ENCODE peak calls at places on chromosomes 12 and 14, in four cellular contexts. I, H, C and Y are unnamed samples. For H3K9me3, the result is how much of the 10 kb centered on the place peaks cover.

GRCh38 chr14:76917759-76918175 is 91.6 kb downstream of the LRRC74A start:
- DNase-seq in H (no peak), I (no peak), C (no peak), Y (no peak)

GRCh38 chr12:54364413-54364812 is at the start of gene GPR84:
- DNase-seq in C (no peak), H (no peak), I (no peak), Y (no peak)

GRCh38 chr12:14443531-14443930 is 78.0 kb downstream of the ATF7IP start:
- DNase-seq in H (no peak), I (no peak), C (no peak), Y (no peak)

GRCh38 chr14:71739273-71739990 is 192.8 kb upstream of the RGS6 start:
- DNase-seq in H (peak), I (no peak), C (no peak), Y (peak)

GRCh38 chr12:121379945-121380344 is 20.0 kb upstream of the RNF34 start:
- DNase-seq in I (no peak), C (no peak), H (no peak), Y (no peak)

GRCh38 chr12:52942056-52942913 is 6.6 kb upstream of the KRT18 start:
- DNase-seq in I (no peak), H (peak), C (no peak), Y (no peak)

GRCh38 chr14:30681752-30682355 is 59.7 kb downstream of the SCFD1 start:
- DNase-seq in I (no peak), C (no peak), H (no peak), Y (no peak)

GRCh38 chr12:21541773-21542172 is 15.7 kb downstream of the SPX start:
- DNase-seq in H (no peak), I (no peak), C (no peak), Y (no peak)

GRCh38 chr14:96081767-96082400 is 42.7 kb downstream of the C14orf132 start:
- DNase-seq in C (no peak), H (no peak), I (no peak), Y (no peak)

GRCh38 chr12:23752245-23752644 is 197.2 kb downstream of the SOX5 start:
- DNase-seq in H (no peak), I (no peak), C (no peak), Y (no peak)

GRCh38 chr12:107760207-107760816 is 625 bp downstream of the PRDM4 start:
- DNase-seq in H (peak), C (no peak), I (peak), Y (no peak)

GRCh38 chr12:54605138-54605970 is 16.9 kb upstream of the PPP1R1A start:
- DNase-seq in I (no peak), H (no peak), C (no peak), Y (no peak)

GRCh38 chr12:91732086-91732485 is 413.6 kb downstream of the BTG1 start:
- DNase-seq in I (no peak), C (no peak), H (no peak), Y (no peak)

GRCh38 chr14:69260979-69261605 is 1.1 kb downstream of the GALNT16 start:
- DNase-seq in I (peak), C (peak), H (peak), Y (no peak)

GRCh38 chr14:103930051-103930604 is 1.9 kb downstream of the TDRD9 start:
- DNase-seq in C (no peak), H (no peak), I (no peak), Y (no peak)

GRCh38 chr12:107903377-107904061 is 129.0 kb downstream of the ASCL4 start:
- DNase-seq in H (peak), I (peak), C (peak), Y (peak)

GRCh38 chr12:13727707-13728147 is 253.7 kb downstream of the GRIN2B start:
- DNase-seq in H (no peak), I (no peak), C (no peak), Y (no peak)

GRCh38 chr12:39476121-39476520 is 33.2 kb upstream of the KIF21A start:
- DNase-seq in H (no peak), I (no peak), C (no peak), Y (no peak)

GRCh38 chr14:54893151-54893760 is 9.4 kb downstream of the GCH1 start:
- DNase-seq in H (no peak), C (peak), I (no peak), Y (no peak)

GRCh38 chr14:60232185-60232584 is 16.8 kb upstream of the PPM1A start:
- DNase-seq in C (no peak), H (no peak), I (no peak), Y (no peak)

GRCh38 chr14:20632831-20633771 is 8.4 kb downstream of the OR6S1 start:
- DNase-seq in C (no peak), I (peak), H (peak), Y (no peak)

GRCh38 chr14:59537476-59537875 is 39.1 kb downstream of the CCDC175 start:
- DNase-seq in C (no peak), H (no peak), I (no peak), Y (no peak)

GRCh38 chr14:91997492-91997891 is 42.4 kb downstream of the TRIP11 start:
- DNase-seq in H (no peak), I (no peak), C (no peak), Y (no peak)

GRCh38 chr12:64943686-64944085 is 119.2 kb downstream of the TBC1D30 start:
- DNase-seq in C (no peak), H (no peak), I (no peak), Y (no peak)

GRCh38 chr14:73462078-73462715 is 3.9 kb upstream of the NUMB start:
- DNase-seq in I (no peak), H (peak), C (peak), Y (no peak)

GRCh38 chr12:50283924-50284236 is 560 bp upstream of the LIMA1 start:
- DNase-seq in H (no peak), I (no peak), C (no peak), Y (no peak)

GRCh38 chr14:68655021-68655811 is 137.7 kb downstream of the ZFP36L1 start:
- DNase-seq in I (no peak), H (no peak), C (no peak), Y (no peak)

GRCh38 chr14:89589400-89590128 is 172.5 kb upstream of the FOXN3 start:
- DNase-seq in I (no peak), C (no peak), H (no peak), Y (no peak)

GRCh38 chr14:89588016-89588415 is 171.0 kb upstream of the FOXN3 start:
- DNase-seq in I (no peak), C (no peak), H (no peak), Y (no peak)

GRCh38 chr14:89586258-89587127 is 169.5 kb upstream of the FOXN3 start:
- DNase-seq in C (no peak), H (no peak), I (no peak), Y (no peak)

GRCh38 chr14:89587128-89587420 is 170.0 kb upstream of the FOXN3 start:
- DNase-seq in C (no peak), I (no peak), H (no peak), Y (no peak)

DNA sequence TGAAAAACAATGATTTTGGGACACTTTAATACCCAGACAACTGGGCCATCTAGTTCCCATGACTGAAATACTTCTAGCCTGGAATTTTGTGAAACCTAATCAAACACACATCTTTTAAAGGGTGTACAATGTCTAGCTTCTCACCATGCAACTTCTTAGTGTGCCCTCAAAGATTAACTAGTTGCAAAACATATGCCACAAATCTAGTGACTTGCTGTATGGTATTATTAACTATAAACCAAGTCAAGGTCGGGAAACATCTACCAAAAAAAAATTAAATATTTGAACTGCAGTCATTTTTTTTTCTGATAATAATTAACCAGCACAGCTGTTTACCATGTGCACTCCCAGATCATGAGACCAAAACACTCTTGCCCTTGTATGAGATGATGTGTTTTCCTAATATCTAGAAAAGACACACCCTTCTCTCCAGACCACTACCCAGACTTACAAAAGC is 171.8 kb upstream of the FOXN3 start:
- DNase-seq in I (no peak), H (no peak), C (no peak), Y (no peak)
- H3K9me3 ChIP-seq in I (under half), H (under half), C (under half), Y (under half)

GRCh38 chr12:42498549-42499247 is 90.8 kb downstream of the PRICKLE1 start:
- DNase-seq in H (no peak), I (no peak), C (no peak), Y (no peak)
- H3K9me3 ChIP-seq in H (under half), I (under half), C (under half), Y (under half)

GRCh38 chr14:32021341-32021740 is 55.8 kb upstream of the ARHGAP5 start:
- DNase-seq in H (no peak), I (no peak), C (peak), Y (no peak)
- H3K9me3 ChIP-seq in H (under half), I (under half), C (under half), Y (under half)

GRCh38 chr14:81952917-81953316 is 419.3 kb upstream of the SEL1L start:
- DNase-seq in C (no peak), I (no peak), H (no peak), Y (no peak)

GRCh38 chr14:81953419-81953818 is 419.8 kb upstream of the SEL1L start:
- DNase-seq in H (no peak), C (peak), I (no peak), Y (no peak)

GRCh38 chr14:81955123-81955522 is 421.5 kb upstream of the SEL1L start:
- DNase-seq in H (no peak), C (no peak), I (no peak), Y (no peak)
- H3K9me3 ChIP-seq in H (under half), C (under half), I (under half), Y (under half)

GRCh38 chr14:82112210-82112839 is 578.7 kb upstream of the SEL1L start:
- DNase-seq in H (no peak), C (no peak), I (no peak), Y (no peak)
- H3K9me3 ChIP-seq in H (under half), C (under half), I (under half), Y (under half)

DNA sequence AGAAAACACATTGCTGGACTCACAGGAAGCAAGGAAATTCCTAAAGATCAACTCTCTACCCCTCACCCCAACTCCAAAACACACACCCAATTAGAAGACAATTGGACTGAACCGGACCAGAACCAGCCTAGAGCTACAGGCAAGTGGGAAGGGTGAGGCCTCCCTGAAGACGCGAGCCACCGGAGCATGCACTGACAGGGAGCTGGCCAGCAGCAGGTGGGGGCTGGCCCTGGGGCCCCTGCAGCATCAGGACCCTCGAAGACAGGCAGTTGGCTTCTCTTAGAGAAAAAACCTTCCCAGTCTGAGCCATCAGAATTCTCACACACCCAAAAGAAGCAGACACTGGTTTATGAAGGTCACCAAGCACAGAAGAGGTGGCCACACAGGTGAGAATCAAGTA is 209.5 kb upstream of the DIO3 start:
- DNase-seq in I (no peak), C (no peak), H (no peak), Y (no peak)
- H3K9me3 ChIP-seq in I (under half), C (under half), H (under half), Y (under half)

DNA sequence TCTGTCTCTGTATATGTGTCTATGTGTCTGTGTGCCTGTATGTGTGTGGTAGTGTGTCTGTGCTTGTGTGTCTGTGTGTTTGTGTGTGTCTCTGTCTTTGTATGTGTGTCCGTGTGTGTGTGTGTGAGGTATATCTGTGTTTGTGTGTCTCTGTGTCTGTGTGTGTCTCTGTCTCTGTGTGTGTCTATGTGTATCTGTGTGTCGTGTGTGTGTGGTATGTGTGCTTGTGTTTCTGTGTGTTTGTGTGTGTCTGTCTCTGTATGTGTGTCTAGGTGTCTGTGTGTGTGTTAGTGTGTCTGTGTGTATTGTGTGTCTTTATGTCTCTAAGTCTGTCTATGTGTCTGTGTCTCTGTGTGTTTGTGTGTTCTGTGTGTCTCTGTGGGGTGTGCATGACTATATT is 158.6 kb downstream of the TMEM121 start:
- DNase-seq in H (no peak), I (no peak), C (no peak), Y (no peak)
- H3K9me3 ChIP-seq in H (under half), I (under half), C (under half), Y (under half)

DNA sequence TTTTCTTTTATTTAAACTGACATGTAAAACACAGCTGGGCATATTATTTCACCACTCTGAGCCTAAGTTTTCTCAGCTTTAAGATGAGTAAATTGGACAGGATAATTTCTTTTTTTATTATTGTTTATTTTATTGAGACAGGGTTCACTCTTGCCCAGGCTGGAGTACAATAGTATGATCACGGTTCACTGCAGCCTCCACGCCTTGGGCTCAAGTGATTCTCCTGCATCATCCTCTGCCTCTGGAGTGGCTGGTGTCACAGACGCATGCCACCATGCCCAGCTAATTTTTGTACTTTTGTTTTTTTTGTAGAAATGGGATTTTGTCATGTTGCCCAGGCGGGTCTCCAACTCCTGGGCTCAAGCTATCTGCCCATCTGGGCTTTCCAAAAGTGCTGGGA is 12.7 kb downstream of the BMAL2 start:
- DNase-seq in C (no peak), I (no peak), H (no peak), Y (no peak)
- H3K9me3 ChIP-seq in C (under half), I (under half), H (under half), Y (under half)